ENCODE peak calls at places on chromosomes 16 and 17, in five cellular contexts. H, V, P, O and E are unnamed samples.

GRCh38 chr17:60137731-60138130 is 12.0 kb upstream of the CA4 start:
- DNase-seq in H (no peak), V (no peak), P (no peak), O (no peak), E (no peak)

GRCh38 chr17:73194514-73195222 is 1.8 kb downstream of the COG1 start:
- DNase-seq in H (no peak), V (no peak), P (no peak), O (peak; percentile 79), E (no peak)

GRCh38 chr17:4788807-4789700 is at the start of gene GLTPD2:
- DNase-seq in H (no peak), V (no peak), P (peak; percentile 55), O (no peak), E (peak; percentile 46)

GRCh38 chr16:67185003-67185865 is 1.5 kb upstream of the MATCAP1 start:
- DNase-seq in H (peak; percentile 80), V (peak; percentile 76), P (peak; percentile 94), O (peak; percentile 96), E (peak; percentile 98)

GRCh38 chr17:68431661-68432071 is 25.6 kb downstream of the WIPI1 start:
- DNase-seq in H (peak; percentile 73), V (no peak), P (peak; percentile 65), O (peak; percentile 55), E (peak; percentile 79)

GRCh38 chr17:82228278-82228841 is 482 bp upstream of the SLC16A3 start:
- DNase-seq in H (peak; percentile 83), V (peak; percentile 67), P (peak; percentile 57), O (no peak), E (peak; percentile 72)

GRCh38 chr17:33385133-33385532 is 92.0 kb upstream of the ASIC2 start:
- DNase-seq in H (no peak), V (no peak), P (peak; percentile 53), O (no peak), E (peak; percentile 65)

GRCh38 chr17:31935512-31935911 is 1.3 kb upstream of the SUZ12 start:
- DNase-seq in H (no peak), V (no peak), P (no peak), O (no peak), E (no peak)

GRCh38 chr16:55711959-55712876 is 56.4 kb downstream of the SLC6A2 start:
- DNase-seq in H (peak; percentile 63), V (peak; percentile 74), P (peak; percentile 88), O (peak; percentile 73), E (peak; percentile 84)

GRCh38 chr16:68298907-68299515 is 11.7 kb downstream of the SLC7A6OS start:
- DNase-seq in H (no peak), V (no peak), P (peak; percentile 63), O (peak; percentile 84), E (no peak)

GRCh38 chr17:57395721-57396321 is 139.5 kb downstream of the MSI2 start:
- DNase-seq in H (no peak), V (no peak), P (no peak), O (no peak), E (no peak)

GRCh38 chr17:57391076-57391825 is 134.9 kb downstream of the MSI2 start:
- DNase-seq in H (no peak), V (no peak), P (no peak), O (no peak), E (no peak)

GRCh38 chr17:57391857-57392256 is 135.5 kb downstream of the MSI2 start:
- DNase-seq in H (no peak), V (no peak), P (no peak), O (no peak), E (peak; percentile 56)

GRCh38 chr17:57394375-57394774 is 138.1 kb downstream of the MSI2 start:
- DNase-seq in H (no peak), V (no peak), P (no peak), O (no peak), E (no peak)

DNA sequence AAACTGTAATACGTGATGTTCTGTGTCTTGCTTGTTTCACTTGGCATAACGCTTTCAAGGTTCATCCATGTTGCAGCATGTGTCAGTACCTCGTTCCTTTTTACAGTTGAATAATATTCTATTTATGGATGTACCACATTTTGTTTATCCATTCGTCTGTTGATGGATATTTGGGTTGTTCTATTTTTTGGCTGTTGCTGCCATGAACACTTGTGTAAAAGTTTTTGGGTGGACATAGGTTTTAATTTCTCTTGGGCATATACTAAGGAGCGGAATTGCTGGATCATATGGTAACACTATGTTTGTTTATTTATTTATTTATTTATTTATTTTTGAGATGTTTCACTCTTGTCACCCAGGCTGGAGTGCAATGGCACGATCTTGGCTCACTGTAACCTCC is 137.0 kb downstream of the MSI2 start:
- DNase-seq in H (peak; percentile 27), V (no peak), P (no peak), O (peak; percentile 31), E (no peak)
- H3K79me2 ChIP-seq in H (no peaks in the 10 kb centered on the region), V (peaks cover 87% of the 10 kb centered on the region), P (peaks cover 99% of the 10 kb centered on the region), O (no peaks in the 10 kb centered on the region), E (peaks cover 35% of the 10 kb centered on the region)

GRCh38 chr16:23595246-23595950 is 718 bp downstream of the NDUFAB1 start:
- DNase-seq in H (no peak), V (no peak), P (no peak), O (peak; percentile 50), E (peak; percentile 36)
- TF ChIP-seq EZH2phosphoT487 in H (no peak), V (no peak), P (no peak), O (no peak), E (no peak)

DNA sequence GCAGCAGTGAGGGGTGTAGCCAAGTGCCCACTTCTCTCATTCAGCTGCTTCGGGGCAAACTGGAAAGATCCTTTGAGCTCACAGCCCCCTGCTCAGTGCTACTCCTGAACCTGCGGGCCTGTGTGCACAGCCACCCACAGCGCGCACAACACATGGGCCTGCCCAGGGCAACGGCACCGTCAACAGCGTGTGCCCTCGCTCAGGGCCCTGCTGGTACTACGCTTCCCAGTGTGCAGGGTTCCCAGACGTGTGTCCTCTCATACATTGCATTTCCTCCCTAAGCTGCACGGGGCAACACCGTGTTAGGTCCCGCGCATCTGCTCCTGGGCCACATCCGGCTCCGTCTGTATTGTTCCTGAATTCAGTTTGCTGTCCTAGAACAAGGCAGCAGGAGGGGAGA is 15.1 kb downstream of the MRM3 start:
- DNase-seq in H (no peak), V (no peak), P (no peak), O (no peak), E (no peak)
- H3K79me2 ChIP-seq in H (no peaks in the 10 kb centered on the region), V (no peaks in the 10 kb centered on the region), P (no peaks in the 10 kb centered on the region), O (no peaks in the 10 kb centered on the region), E (no peaks in the 10 kb centered on the region)

GRCh38 chr17:1366234-1366633 is 33.8 kb downstream of the YWHAE start:
- DNase-seq in H (no peak), V (no peak), P (no peak), O (no peak), E (peak; percentile 18)

GRCh38 chr17:1368588-1368987 is 31.4 kb downstream of the YWHAE start:
- DNase-seq in H (no peak), V (no peak), P (no peak), O (no peak), E (no peak)

GRCh38 chr17:1367351-1367745 is 32.7 kb downstream of the YWHAE start:
- DNase-seq in H (no peak), V (no peak), P (peak; percentile 14), O (peak; percentile 60), E (no peak)

GRCh38 chr17:1362964-1363363 is 37.1 kb downstream of the YWHAE start:
- DNase-seq in H (peak; percentile 57), V (peak; percentile 33), P (no peak), O (peak; percentile 68), E (no peak)

DNA sequence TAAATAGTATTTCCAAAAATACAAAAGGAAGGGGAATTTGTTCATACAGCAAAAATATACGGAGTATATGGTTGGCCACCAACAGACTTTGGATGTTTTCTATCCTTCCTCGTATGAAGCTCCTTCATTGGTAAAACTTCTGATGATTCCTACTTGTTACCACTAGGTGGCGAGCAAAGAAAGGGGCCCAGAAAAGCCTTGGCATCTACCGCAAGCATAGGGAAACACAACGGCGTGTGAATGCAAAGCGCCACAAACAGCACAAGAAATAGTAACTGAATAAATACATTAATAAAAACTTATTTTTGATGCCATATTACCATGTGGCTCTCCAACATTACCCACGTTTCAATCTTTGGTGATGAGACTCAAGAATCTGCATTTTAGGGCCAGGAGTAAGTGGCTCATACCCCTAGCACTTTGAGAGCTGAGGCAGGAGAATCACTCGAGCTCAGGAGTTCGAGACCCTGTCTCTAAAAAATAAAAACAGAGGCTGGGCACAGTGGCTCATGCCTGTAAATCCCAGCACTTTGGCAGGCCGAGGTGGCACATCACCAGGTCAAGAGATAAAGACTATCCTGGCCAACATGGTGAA is 34.5 kb downstream of the YWHAE start:
- DNase-seq in H (peak; percentile 81), V (peak; percentile 82), P (peak; percentile 84), O (peak; percentile 89), E (peak; percentile 92)
- TF ChIP-seq EZH2phosphoT487 in H (no peak), V (no peak), P (no peak), O (no peak), E (no peak)

DNA sequence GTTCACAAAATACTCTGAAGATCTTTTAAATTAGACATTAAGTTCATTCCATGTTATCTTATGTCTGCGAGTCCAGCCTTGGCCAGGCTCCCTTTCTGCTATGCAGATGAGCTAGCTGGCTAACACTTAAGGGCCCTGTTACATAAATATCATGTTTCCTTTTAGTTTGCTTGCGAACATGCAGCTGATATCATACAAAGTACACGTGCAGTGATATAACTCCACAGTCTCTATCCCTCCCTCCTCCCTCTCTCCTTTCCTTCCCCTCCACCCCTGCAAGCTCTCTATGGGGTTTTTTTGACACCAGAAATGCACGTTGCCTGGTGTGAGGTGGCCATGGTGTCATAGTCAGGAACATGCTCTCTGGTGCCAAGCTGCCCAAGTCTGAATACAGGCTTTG is 46.1 kb downstream of the ARHGAP17 start:
- DNase-seq in H (no peak), V (no peak), P (no peak), O (no peak), E (no peak)
- H3K79me2 ChIP-seq in H (no peaks in the 10 kb centered on the region), V (no peaks in the 10 kb centered on the region), P (no peaks in the 10 kb centered on the region), O (peaks cover 37% of the 10 kb centered on the region), E (peaks cover 5% of the 10 kb centered on the region)